ENCODE peak calls at places on chromosomes 11 and 22, in six cellular contexts. J is K562; C is mucosa of gallbladder; U is effector memory CD8-positive, alpha-beta T cell; B is mesendoderm; P is stimulated activated naive CD4-positive, alpha-beta T cell. A is an unnamed sample.

GRCh38 chr22:29689872-29690213 is 30.0 kb upstream of the CABP7 start:
- DNase-seq in C (peak), J (no peak), U (no peak), P (peak), B (peak), A (peak)

GRCh38 chr22:17260950-17261349 is 41.7 kb upstream of the ADA2 start:
- DNase-seq in J (no peak), U (no peak), B (peak), C (no peak), P (no peak), A (no peak)

GRCh38 chr22:21632237-21632895 is at the start of gene CCDC116:
- DNase-seq in J (peak), P (peak), U (peak), C (no peak), B (peak), A (peak)

GRCh38 chr22:16824718-16825687 is at the start of gene XKR3:
- DNase-seq in C (no peak), J (no peak), U (no peak), B (peak), P (peak), A (peak)

GRCh38 chr11:27998552-27998951 is 109.4 kb downstream of the KIF18A start:
- DNase-seq in U (no peak), P (no peak), B (no peak), C (no peak), J (no peak), A (no peak)

GRCh38 chr11:1943977-1944376 is 3.2 kb upstream of the MRPL23 start:
- DNase-seq in U (peak), B (no peak), J (no peak), P (no peak), C (peak), A (no peak)

GRCh38 chr11:29432719-29433325 is 584.0 kb downstream of the KCNA4 start:
- DNase-seq in J (peak), B (peak), U (no peak), C (no peak), P (no peak), A (peak)

GRCh38 chr22:46614070-46614931 is 5.9 kb upstream of the GRAMD4 start:
- DNase-seq in C (no peak), P (peak), U (peak), J (no peak), B (no peak), A (no peak)

GRCh38 chr11:86087281-86087680 is 18.4 kb upstream of the PICALM start:
- DNase-seq in U (no peak), C (no peak), J (no peak), B (peak), P (no peak), A (no peak)

GRCh38 chr11:34263462-34264186 is 94.2 kb downstream of the ABTB2 start:
- DNase-seq in B (peak), P (no peak), J (no peak), C (peak), U (no peak), A (no peak)

GRCh38 chr22:48642550-48642949 is 1185.1 kb downstream of the BRD1 start:
- DNase-seq in J (no peak), C (no peak), B (no peak), U (no peak), P (no peak), A (no peak)

GRCh38 chr11:123122341-123122740 is 60.4 kb upstream of the HSPA8 start:
- DNase-seq in P (no peak), C (no peak), J (no peak), B (no peak), U (no peak), A (no peak)

GRCh38 chr11:72807789-72808188 is 6.4 kb upstream of the ATG16L2 start:
- DNase-seq in J (no peak), P (no peak), C (no peak), B (no peak), U (no peak), A (no peak)

GRCh38 chr11:118789501-118790356 is 1.2 kb downstream of the DDX6 start:
- DNase-seq in U (peak), B (peak), J (peak), C (no peak), P (peak), A (peak)

GRCh38 chr22:17918840-17919239 is 105.5 kb downstream of the MICAL3 start:
- DNase-seq in J (no peak), C (no peak), B (no peak), P (no peak), U (no peak), A (no peak)

GRCh38 chr11:44453213-44453612 is 112.2 kb upstream of the CD82 start:
- DNase-seq in C (no peak), J (no peak), U (no peak), P (no peak), B (no peak), A (no peak)

GRCh38 chr11:108117746-108118371 is 3.5 kb upstream of the ACAT1 start:
- DNase-seq in B (peak), J (peak), C (no peak), P (peak), U (no peak), A (peak)

GRCh38 chr22:31818481-31819392 is 64.9 kb downstream of the DEPDC5 start:
- DNase-seq in C (no peak), B (peak), U (no peak), J (no peak), P (no peak), A (peak)

GRCh38 chr11:14193644-14194043 is 165.3 kb downstream of the RRAS2 start:
- DNase-seq in C (no peak), U (no peak), J (no peak), P (no peak), B (peak), A (no peak)

GRCh38 chr11:79273781-79274180 is 167.0 kb downstream of the TENM4 start:
- DNase-seq in U (no peak), J (no peak), P (no peak), C (no peak), B (peak), A (no peak)

GRCh38 chr11:1844221-1845094 is 5.7 kb downstream of the TNNI2 start:
- DNase-seq in J (peak), C (peak), P (peak), U (no peak), B (no peak), A (peak)

GRCh38 chr11:133040289-133040893 is 491.9 kb downstream of the OPCML start:
- DNase-seq in U (no peak), P (no peak), B (peak), J (no peak), C (no peak), A (no peak)

GRCh38 chr11:33835143-33835878 is 56.6 kb downstream of the LMO2 start:
- DNase-seq in U (no peak), J (no peak), P (no peak), C (no peak), B (no peak), A (peak)

GRCh38 chr11:35964846-35965245 is 21.0 kb downstream of the LDLRAD3 start:
- DNase-seq in P (no peak), J (no peak), U (no peak), B (no peak), C (no peak), A (no peak)

GRCh38 chr11:31340903-31341572 is 28.5 kb downstream of the DCDC1 start:
- DNase-seq in B (peak), P (peak), J (peak), U (peak), C (no peak), A (peak)

GRCh38 chr11:44625759-44626523 is 60.5 kb downstream of the CD82 start:
- DNase-seq in C (peak), U (no peak), P (no peak), B (no peak), J (no peak), A (no peak)

GRCh38 chr11:44781697-44782096 is 54.9 kb downstream of the TSPAN18 start:
- DNase-seq in C (no peak), B (no peak), U (no peak), J (peak), P (no peak), A (peak)

A was measured in erythroblast.